ENCODE peak calls at places on chromosomes 4 and X, in eight cellular contexts. F is caudate nucleus; P is GM12865; E is mucosa of gallbladder; T is RWPE1; D is left cardiac atrium; U is activated CD4-positive, alpha-beta T cell treated with anti-CD3 and anti-CD28 coated beads, Interleukin-2, amount 10 ng/mL, durations not matched to agents 7 days and 5 days; N is NCI-H1417 treated with DMSO at 0.1 percent for 48 hours. C is an unnamed sample.

GRCh38 chr4:52586069-52586468 is 73.0 kb downstream of the USP46 start:
- DNase-seq in E (no peak), P (no peak), D (no peak), U (no peak), F (no peak), N (no peak), T (no peak), C (no peak)

GRCh38 chr4:52984469-52984868 is 122.4 kb downstream of the RASL11B start:
- DNase-seq in D (no peak), F (no peak), N (no peak), E (no peak), P (no peak), U (no peak), T (no peak), C (no peak)

GRCh38 chrX:22969416-22969815 is 30.3 kb upstream of the DDX53 start:
- DNase-seq in P (no peak), T (no peak), D (no peak), U (no peak), F (no peak), E (no peak), N (no peak), C (no peak)

GRCh38 chr4:186740822-186741221 is 17.2 kb upstream of the FAT1 start:
- DNase-seq in T (no peak), D (no peak), P (no peak), N (no peak), E (no peak), F (no peak), U (no peak), C (no peak)

GRCh38 chr4:91198951-91199350 is 1071.8 kb downstream of the CCSER1 start:
- DNase-seq in U (no peak), N (no peak), T (no peak), D (no peak), E (no peak), F (no peak), P (no peak), C (no peak)

GRCh38 chrX:1528186-1528883 is 8.7 kb downstream of the P2RY8 start:
- DNase-seq in D (no peak), T (no peak), F (no peak), P (peak), U (no peak), N (no peak), E (no peak), C (no peak)

GRCh38 chr4:120327276-120327675 is 260.6 kb upstream of the MAD2L1 start:
- DNase-seq in T (no peak), F (no peak), N (no peak), E (no peak), D (no peak), U (no peak), P (no peak), C (no peak)

GRCh38 chrX:147072747-147073146 is 258.2 kb upstream of the CXorf51A start:
- DNase-seq in P (no peak), D (no peak), T (no peak), F (no peak), E (no peak), U (no peak), N (no peak), C (no peak)

GRCh38 chrX:13029341-13029740 is 15.1 kb downstream of the FAM9C start:
- DNase-seq in E (peak), N (no peak), U (no peak), P (no peak), F (no peak), T (no peak), D (peak), C (no peak)

GRCh38 chr4:174474457-174475075 is 47.7 kb downstream of the HPGD start:
- DNase-seq in N (no peak), F (no peak), P (no peak), E (no peak), T (no peak), U (no peak), D (no peak), C (no peak)

GRCh38 chrX:105552395-105552794 is 269.9 kb upstream of the NRK start:
- DNase-seq in P (no peak), N (no peak), U (no peak), F (no peak), T (peak), D (no peak), E (no peak), C (no peak)

GRCh38 chr4:156642161-156642560 is 329.4 kb downstream of the PDGFC start:
- DNase-seq in U (no peak), P (no peak), E (no peak), F (no peak), T (no peak), D (no peak), N (no peak), C (no peak)

GRCh38 chrX:56233100-56233499 is 944 bp downstream of the KLF8 start:
- DNase-seq in U (no peak), T (no peak), E (no peak), N (no peak), F (no peak), P (peak), D (no peak), C (no peak)

GRCh38 chrX:47179221-47179927 is 14.3 kb upstream of the UBA1 start:
- DNase-seq in D (peak), N (no peak), U (no peak), E (no peak), F (peak), P (no peak), T (no peak), C (peak)

GRCh38 chr4:2798399-2799301 is 5.8 kb downstream of the SH3BP2 start:
- DNase-seq in P (peak), T (no peak), D (peak), E (peak), F (no peak), U (peak), N (no peak), C (peak)

GRCh38 chrX:12237771-12238170 is 99.5 kb downstream of the FRMPD4 start:
- DNase-seq in D (no peak), U (no peak), T (no peak), F (no peak), P (no peak), E (no peak), N (no peak), C (no peak)

GRCh38 chrX:68072016-68072415 is 361.3 kb downstream of the OPHN1 start:
- DNase-seq in P (no peak), N (no peak), U (no peak), D (no peak), T (peak), E (no peak), F (no peak), C (no peak)

GRCh38 chr4:16508968-16509367 is 282.7 kb upstream of the TAPT1 start:
- DNase-seq in D (no peak), E (no peak), T (no peak), N (no peak), P (peak), U (no peak), F (no peak), C (no peak)

GRCh38 chrX:15644560-15644872 is 20.1 kb downstream of the CLTRN start:
- DNase-seq in T (no peak), F (no peak), P (no peak), N (no peak), E (no peak), D (no peak), U (no peak), C (no peak)

GRCh38 chr4:107058828-107059227 is 22.7 kb upstream of the DKK2 start:
- DNase-seq in T (peak), D (no peak), N (no peak), F (no peak), E (no peak), P (no peak), U (no peak), C (no peak)

GRCh38 chrX:147978931-147979330 is 2.2 kb upstream of the FMR1NB start:
- DNase-seq in D (no peak), T (peak), E (no peak), U (no peak), F (no peak), P (no peak), N (no peak), C (no peak)

GRCh38 chr4:25550376-25551030 is 105.1 kb upstream of the SLC34A2 start:
- DNase-seq in N (no peak), D (no peak), U (no peak), T (no peak), P (no peak), E (no peak), F (no peak), C (no peak)

GRCh38 chrX:131729295-131729694 is 185.4 kb downstream of the OR13H1 start:
- DNase-seq in E (peak), T (no peak), D (peak), U (no peak), F (no peak), N (peak), P (peak), C (peak)

GRCh38 chr4:8318509-8318908 is 49.0 kb downstream of the HTRA3 start:
- DNase-seq in F (no peak), U (no peak), T (no peak), D (no peak), N (no peak), P (no peak), E (no peak), C (peak)

GRCh38 chr4:27692098-27692679 is 831.5 kb downstream of the STIM2 start:
- DNase-seq in P (peak), T (peak), D (no peak), U (no peak), N (no peak), E (no peak), F (no peak), C (no peak)

GRCh38 chrX:129108936-129109335 is 414.4 kb downstream of the SMARCA1 start:
- DNase-seq in F (no peak), E (no peak), D (no peak), T (no peak), P (no peak), U (no peak), N (no peak), C (no peak)

GRCh38 chrX:70762285-70762684 is 146.2 kb downstream of the TEX11 start:
- DNase-seq in P (no peak), U (no peak), N (no peak), E (no peak), D (no peak), T (no peak), F (no peak), C (no peak)

GRCh38 chr4:47939456-47939855 is 25.1 kb upstream of the NFXL1 start:
- DNase-seq in U (no peak), T (no peak), N (no peak), E (no peak), P (no peak), D (no peak), F (no peak), C (no peak)

GRCh38 chrX:39759526-39760224 is 338.1 kb downstream of the BCOR start:
- DNase-seq in F (peak), P (no peak), U (no peak), N (no peak), T (no peak), D (no peak), E (peak), C (peak)

GRCh38 chrX:71919886-71920285 is 9.2 kb downstream of the NHSL2 start:
- DNase-seq in F (no peak), E (no peak), T (no peak), N (no peak), U (no peak), D (no peak), P (no peak), C (no peak)

GRCh38 chr4:154560824-154561231 is 2.0 kb upstream of the FGB start:
- DNase-seq in U (no peak), P (no peak), E (no peak), D (no peak), F (no peak), N (no peak), T (peak), C (no peak)

GRCh38 chr4:47533689-47534347 is 48.7 kb downstream of the ATP10D start:
- DNase-seq in U (no peak), P (no peak), D (no peak), N (no peak), E (no peak), F (no peak), T (no peak), C (no peak)

GRCh38 chrX:102651242-102651967 is at the start of gene GPRASP1:
- DNase-seq in U (peak), D (peak), N (no peak), T (peak), E (peak), P (no peak), F (peak), C (peak)

GRCh38 chr4:54843106-54843505 is 185.3 kb downstream of the KIT start:
- DNase-seq in P (no peak), E (no peak), T (no peak), D (peak), F (no peak), N (no peak), U (no peak), C (no peak)

GRCh38 chr4:83125738-83126141 is 11.2 kb upstream of the PLAC8 start:
- DNase-seq in E (no peak), T (no peak), F (no peak), N (no peak), D (no peak), P (no peak), U (peak), C (no peak)

GRCh38 chrX:68832101-68832416 is 3.2 kb downstream of the EFNB1 start:
- DNase-seq in U (no peak), P (peak), D (peak), E (peak), N (no peak), F (no peak), T (no peak), C (peak)